ENCODE peak calls at places on chromosomes 2 and 18, in eight cellular contexts. K is naive thymus-derived CD4-positive, alpha-beta T cell; G is psoas muscle; S is OCI-LY7; Q is heart right ventricle; I is left ventricle myocardium inferior; V is sigmoid colon; M is CD4-positive, alpha-beta memory T cell. N is an unnamed sample. For H3K36me3, the result is how much of the 10 kb centered on the place peaks cover.

GRCh38 chr2:144454466-144455287 is 65.2 kb downstream of the ZEB2 start:
- DNase-seq in K (no peak), G (no peak), S (no peak), Q (no peak), I (no peak), V (no peak), M (no peak), N (no peak)

GRCh38 chr2:78070693-78071092 is 548.5 kb upstream of the LRRTM4 start:
- DNase-seq in K (no peak), G (no peak), S (no peak), Q (no peak), I (no peak), V (no peak), M (no peak), N (no peak)

GRCh38 chr2:237258146-237258545 is 155.8 kb downstream of the COL6A3 start:
- DNase-seq in K (no peak), G (no peak), S (no peak), Q (no peak), I (no peak), V (no peak), M (no peak), N (no peak)

GRCh38 chr2:232541195-232541960 is 1.9 kb downstream of the CHRNG start:
- DNase-seq in K (no peak), G (no peak), S (no peak), Q (no peak), I (no peak), V (peak), M (no peak), N (no peak)

GRCh38 chr2:145411493-145411892 is 891.6 kb upstream of the ZEB2 start:
- DNase-seq in K (peak), G (no peak), S (peak), Q (no peak), I (no peak), V (no peak), M (peak), N (no peak)

GRCh38 chr2:85457877-85458316 is 39.4 kb downstream of the SH2D6 start:
- DNase-seq in K (no peak), G (no peak), S (no peak), Q (no peak), I (no peak), V (peak), M (no peak), N (no peak)

GRCh38 chr2:99555410-99555809 is 65.6 kb upstream of the REV1 start:
- DNase-seq in K (no peak), G (no peak), S (no peak), Q (no peak), I (no peak), V (no peak), M (no peak), N (peak)

GRCh38 chr2:60976875-60977561 is 40.5 kb upstream of the PEX13 start:
- DNase-seq in K (no peak), G (no peak), S (no peak), Q (no peak), I (no peak), V (no peak), M (no peak), N (no peak)

GRCh38 chr2:15899751-15900493 is 40.4 kb upstream of the MYCN start:
- DNase-seq in K (no peak), G (no peak), S (no peak), Q (no peak), I (no peak), V (no peak), M (no peak), N (no peak)

GRCh38 chr2:120747281-120747680 is 11.6 kb downstream of the GLI2 start:
- DNase-seq in K (no peak), G (no peak), S (no peak), Q (no peak), I (no peak), V (no peak), M (no peak), N (no peak)

GRCh38 chr18:62590799-62591640 is 68.2 kb downstream of the ZCCHC2 start:
- DNase-seq in K (no peak), G (no peak), S (no peak), Q (no peak), I (no peak), V (no peak), M (no peak), N (no peak)

GRCh38 chr18:59814872-59815271 is 84.9 kb upstream of the PMAIP1 start:
- DNase-seq in K (no peak), G (no peak), S (no peak), Q (no peak), I (no peak), V (no peak), M (no peak), N (no peak)

GRCh38 chr2:235050992-235051351 is 99.2 kb downstream of the SH3BP4 start:
- DNase-seq in K (no peak), G (peak), S (peak), Q (peak), I (peak), V (peak), M (no peak), N (no peak)
- H3K36me3 ChIP-seq in K (under half), G (under half), S (under half), Q (under half), I (under half), V (under half), M (under half), N (half or more)

DNA sequence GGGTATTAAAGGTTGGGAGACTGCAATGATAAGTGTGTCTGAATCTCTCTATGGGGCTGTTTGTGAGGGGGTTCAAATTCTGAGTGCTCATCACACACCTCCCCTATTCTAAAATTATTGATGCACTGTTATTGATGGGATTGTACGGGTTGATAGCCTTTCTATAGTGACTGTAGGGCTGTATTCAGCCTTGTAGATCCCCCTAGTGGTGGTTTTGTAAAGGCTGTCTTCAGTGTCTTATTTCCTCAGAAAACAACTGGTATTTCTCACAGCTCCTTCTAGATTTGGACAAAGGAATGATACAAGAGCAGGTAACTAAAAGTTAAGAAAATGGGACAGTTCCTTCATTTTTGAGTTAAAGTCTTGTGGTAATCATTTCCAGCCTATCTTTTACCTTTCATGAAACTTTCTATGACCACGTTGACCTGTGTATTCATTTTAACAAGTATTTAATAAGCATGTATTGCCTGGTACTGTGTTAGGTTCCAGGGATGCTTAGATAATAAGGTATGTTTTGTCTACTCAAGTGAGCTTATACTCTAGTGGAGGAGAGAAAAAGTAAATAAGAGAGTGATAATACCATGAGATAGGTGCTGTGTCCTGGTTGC is 21.2 kb downstream of the SMAD4 start:
- DNase-seq in K (peak), G (no peak), S (peak), Q (no peak), I (no peak), V (no peak), M (peak), N (no peak)
- H3K36me3 ChIP-seq in K (under half), G (under half), S (half or more), Q (under half), I (under half), V (under half), M (under half), N (half or more)

DNA sequence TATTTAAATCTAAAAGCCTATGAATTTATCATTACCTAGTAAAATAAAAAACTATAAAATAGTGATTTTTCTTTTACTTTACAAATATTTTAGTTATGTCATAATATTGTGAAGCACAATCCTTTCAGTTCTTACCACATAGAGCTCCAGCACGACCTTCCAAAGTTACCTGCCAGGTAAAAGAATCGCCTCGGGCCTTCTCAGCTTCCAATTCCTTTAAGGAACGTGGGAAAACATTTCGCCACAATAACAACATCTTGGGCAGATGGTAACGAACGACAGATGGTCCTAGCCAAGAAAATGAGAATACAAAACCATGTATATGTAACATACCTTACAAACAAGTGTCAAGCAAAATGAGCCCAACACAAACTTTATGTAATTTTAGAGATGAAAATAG is 23.7 kb downstream of the HEATR5B start:
- DNase-seq in K (no peak), G (no peak), S (no peak), Q (no peak), I (no peak), V (no peak), M (no peak), N (no peak)
- H3K36me3 ChIP-seq in K (half or more), G (under half), S (half or more), Q (under half), I (half or more), V (half or more), M (half or more), N (under half)

GRCh38 chr2:22729466-22729865 is 655.5 kb upstream of the KLHL29 start:
- DNase-seq in K (no peak), G (no peak), S (no peak), Q (no peak), I (no peak), V (no peak), M (no peak), N (no peak)

GRCh38 chr2:22737144-22737543 is 647.8 kb upstream of the KLHL29 start:
- DNase-seq in K (no peak), G (no peak), S (no peak), Q (no peak), I (no peak), V (no peak), M (no peak), N (no peak)

DNA sequence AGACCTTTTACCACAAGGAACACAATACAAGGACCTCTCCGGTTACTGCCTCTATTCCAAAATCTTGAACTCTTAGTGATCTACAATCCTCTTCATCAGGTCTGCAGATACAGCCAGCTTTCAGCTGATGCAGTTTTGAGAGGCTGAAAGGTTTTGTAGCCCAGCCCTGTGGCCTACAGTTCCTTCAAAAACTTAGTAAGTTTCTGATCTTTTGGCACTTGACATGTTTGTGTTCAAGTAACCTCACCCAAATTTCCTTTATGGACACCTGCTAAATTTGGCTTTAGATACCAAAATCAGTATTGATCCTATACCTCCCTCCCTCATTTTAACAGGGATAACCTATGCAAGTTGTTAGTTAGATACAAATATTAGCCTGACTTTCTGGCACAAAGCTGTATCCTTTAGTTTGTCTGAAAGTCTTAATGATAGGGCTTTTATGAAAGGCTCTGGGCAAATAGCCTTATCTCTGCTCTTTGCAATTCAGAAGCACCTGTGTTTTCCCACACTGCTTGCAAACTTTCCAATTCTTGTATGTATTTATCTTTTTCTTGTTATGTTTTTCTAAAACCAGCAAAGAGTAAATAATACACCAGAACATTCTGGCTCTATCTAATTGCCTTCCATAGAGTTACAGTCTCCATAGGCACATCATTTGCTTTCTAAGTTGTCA is 650.5 kb upstream of the KLHL29 start:
- DNase-seq in K (no peak), G (no peak), S (no peak), Q (no peak), I (no peak), V (no peak), M (no peak), N (no peak)
- H3K36me3 ChIP-seq in K (under half), G (under half), S (under half), Q (under half), I (under half), V (under half), M (under half), N (under half)

GRCh38 chr18:13126966-13127598 is 91.5 kb upstream of the LDLRAD4 start:
- DNase-seq in K (no peak), G (no peak), S (no peak), Q (no peak), I (no peak), V (no peak), M (no peak), N (no peak)

GRCh38 chr18:13120967-13121586 is 97.5 kb upstream of the LDLRAD4 start:
- DNase-seq in K (no peak), G (no peak), S (no peak), Q (no peak), I (no peak), V (no peak), M (no peak), N (no peak)

GRCh38 chr18:13120255-13120654 is 98.3 kb upstream of the LDLRAD4 start:
- DNase-seq in K (no peak), G (no peak), S (no peak), Q (no peak), I (no peak), V (no peak), M (no peak), N (no peak)

GRCh38 chr18:13124411-13124810 is 94.1 kb upstream of the LDLRAD4 start:
- DNase-seq in K (no peak), G (no peak), S (no peak), Q (no peak), I (no peak), V (no peak), M (no peak), N (no peak)
- H3K36me3 ChIP-seq in K (under half), G (under half), S (half or more), Q (under half), I (under half), V (under half), M (under half), N (under half)